ENCODE peak calls at places on chromosomes 12 and 14, in six cellular contexts. M, V, D, F, Z and W are unnamed samples.

GRCh38 chr12:11731455-11731854 is 82.0 kb downstream of the ETV6 start:
- DNase-seq in M (no peak), V (no peak), D (no peak), F (no peak), Z (no peak), W (no peak)

GRCh38 chr14:24911324-24912095 is 138.4 kb downstream of the STXBP6 start:
- DNase-seq in M (no peak), V (no peak), D (peak; percentile 54), F (peak; percentile 12), Z (no peak), W (no peak)

GRCh38 chr12:72207094-72207493 is 65.1 kb upstream of the TRHDE start:
- DNase-seq in M (no peak), V (no peak), D (no peak), F (no peak), Z (no peak), W (no peak)

GRCh38 chr12:78534311-78534710 is 330.3 kb upstream of the SYT1 start:
- DNase-seq in M (no peak), V (no peak), D (no peak), F (no peak), Z (no peak), W (no peak)

GRCh38 chr14:93045965-93046695 is 69.6 kb downstream of the ITPK1 start:
- DNase-seq in M (no peak), V (no peak), D (peak; percentile 66), F (no peak), Z (no peak), W (no peak)

GRCh38 chr14:63436286-63437098 is 106.7 kb downstream of the PPP2R5E start:
- DNase-seq in M (no peak), V (no peak), D (no peak), F (no peak), Z (no peak), W (no peak)

GRCh38 chr12:5083955-5084849 is 40.5 kb downstream of the KCNA5 start:
- DNase-seq in M (no peak), V (peak; percentile 90), D (peak; percentile 66), F (peak; percentile 14), Z (no peak), W (no peak)

GRCh38 chr12:27592548-27592947 is 68.5 kb downstream of the PPFIBP1 start:
- DNase-seq in M (no peak), V (no peak), D (peak; percentile 21), F (peak; percentile 65), Z (no peak), W (no peak)

GRCh38 chr12:674272-674781 is 11.1 kb upstream of the NINJ2 start:
- DNase-seq in M (no peak), V (no peak), D (no peak), F (no peak), Z (no peak), W (no peak)

GRCh38 chr14:54252072-54252730 is 144.6 kb upstream of the CDKN3 start:
- DNase-seq in M (no peak), V (no peak), D (peak; percentile 28), F (no peak), Z (no peak), W (no peak)

GRCh38 chr12:51000245-51000644 is 25.9 kb downstream of the SLC11A2 start:
- DNase-seq in M (no peak), V (no peak), D (no peak), F (no peak), Z (no peak), W (no peak)

GRCh38 chr12:130920711-130921381 is 32.9 kb upstream of the ADGRD1 start:
- DNase-seq in M (no peak), V (no peak), D (peak; percentile 59), F (no peak), Z (peak; percentile 77), W (peak; percentile 89)

GRCh38 chr14:30521899-30522736 is 36.8 kb upstream of the G2E3 start:
- DNase-seq in M (no peak), V (no peak), D (peak; percentile 54), F (no peak), Z (no peak), W (no peak)

GRCh38 chr14:105855246-105855892 is 329.0 kb downstream of the TMEM121 start:
- DNase-seq in M (peak; percentile 13), V (no peak), D (no peak), F (peak; percentile 5), Z (no peak), W (peak; percentile 60)
- H3K9me3 ChIP-seq in M (no peaks in the 10 kb centered on the region), V (peaks cover 4% of the 10 kb centered on the region), D (no peaks in the 10 kb centered on the region), F (no peaks in the 10 kb centered on the region), Z (no peaks in the 10 kb centered on the region), W (no peaks in the 10 kb centered on the region)

GRCh38 chr14:32996343-32996742 is 57.7 kb downstream of the NPAS3 start:
- DNase-seq in M (no peak), V (no peak), D (no peak), F (no peak), Z (no peak), W (no peak)

GRCh38 chr14:32998433-32998832 is 59.8 kb downstream of the NPAS3 start:
- DNase-seq in M (no peak), V (no peak), D (no peak), F (peak; percentile 9), Z (no peak), W (no peak)
- H3K9me3 ChIP-seq in M (no peaks in the 10 kb centered on the region), V (peaks cover 4% of the 10 kb centered on the region), D (no peaks in the 10 kb centered on the region), F (no peaks in the 10 kb centered on the region), Z (no peaks in the 10 kb centered on the region), W (no peaks in the 10 kb centered on the region)

GRCh38 chr14:69792887-69793421 is 4.1 kb downstream of the SLC10A1 start:
- DNase-seq in M (peak; percentile 48), V (no peak), D (no peak), F (no peak), Z (no peak), W (no peak)
- H3K9me3 ChIP-seq in M (no peaks in the 10 kb centered on the region), V (no peaks in the 10 kb centered on the region), D (no peaks in the 10 kb centered on the region), F (no peaks in the 10 kb centered on the region), Z (no peaks in the 10 kb centered on the region), W (no peaks in the 10 kb centered on the region)

GRCh38 chr14:47660158-47660557 is 15.2 kb downstream of the MDGA2 start:
- DNase-seq in M (no peak), V (no peak), D (no peak), F (no peak), Z (no peak), W (no peak)

GRCh38 chr14:47658041-47658440 is 17.4 kb downstream of the MDGA2 start:
- DNase-seq in M (no peak), V (no peak), D (no peak), F (no peak), Z (no peak), W (no peak)
- H3K9me3 ChIP-seq in M (no peaks in the 10 kb centered on the region), V (no peaks in the 10 kb centered on the region), D (no peaks in the 10 kb centered on the region), F (no peaks in the 10 kb centered on the region), Z (no peaks in the 10 kb centered on the region), W (no peaks in the 10 kb centered on the region)

DNA sequence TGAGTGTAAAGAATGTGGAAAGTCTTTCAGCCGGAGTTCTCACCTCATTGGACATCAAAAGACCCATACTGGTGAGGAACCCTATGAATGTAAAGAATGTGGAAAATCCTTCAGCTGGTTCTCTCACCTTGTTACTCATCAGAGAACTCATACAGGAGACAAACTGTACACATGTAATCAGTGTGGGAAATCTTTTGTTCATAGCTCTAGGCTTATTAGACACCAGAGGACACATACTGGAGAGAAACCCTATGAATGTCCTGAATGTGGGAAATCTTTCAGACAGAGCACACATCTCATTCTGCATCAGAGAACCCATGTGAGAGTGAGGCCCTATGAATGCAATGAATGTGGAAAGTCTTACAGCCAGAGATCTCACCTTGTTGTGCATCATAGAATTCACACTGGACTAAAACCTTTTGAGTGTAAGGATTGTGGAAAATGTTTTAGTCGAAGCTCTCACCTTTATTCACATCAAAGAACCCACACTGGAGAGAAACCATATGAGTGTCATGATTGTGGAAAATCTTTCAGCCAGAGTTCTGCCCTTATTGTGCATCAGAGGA is 25.1 kb upstream of the ZNF268 start:
- DNase-seq in M (no peak), V (no peak), D (no peak), F (no peak), Z (no peak), W (no peak)
- H3K9me3 ChIP-seq in M (no peaks in the 10 kb centered on the region), V (peaks cover 92% of the 10 kb centered on the region), D (peaks cover 76% of the 10 kb centered on the region), F (peaks cover 99% of the 10 kb centered on the region), Z (peaks cover 27% of the 10 kb centered on the region), W (peaks cover 89% of the 10 kb centered on the region)